ENCODE peak calls at places on chromosome 14, in four cellular contexts. One of them, this sample, is unnamed. For H3K36me3, the result is how much of the 10 kb centered on the place peaks cover.

GRCh38 chr14:20219033-20219432 is 4.5 kb upstream of the OR11H6 start:
- DNase-seq in body of pancreas: no peak
- DNase-seq in aorta: no peak
- DNase-seq in brain microvascular endothelial cell: no peak
- DNase-seq in this sample: no peak

GRCh38 chr14:94423465-94424056 is 29.0 kb downstream of the SERPINA11 start:
- DNase-seq in body of pancreas: peak
- DNase-seq in aorta: peak
- DNase-seq in brain microvascular endothelial cell: peak
- DNase-seq in this sample: peak

GRCh38 chr14:38721822-38722431 is 381.1 kb downstream of the SEC23A start:
- DNase-seq in body of pancreas: peak
- DNase-seq in aorta: peak
- DNase-seq in brain microvascular endothelial cell: peak
- DNase-seq in this sample: peak

GRCh38 chr14:56648508-56649301 is 69.1 kb downstream of the TMEM260 start:
- DNase-seq in body of pancreas: no peak
- DNase-seq in aorta: no peak
- DNase-seq in brain microvascular endothelial cell: no peak
- DNase-seq in this sample: no peak

GRCh38 chr14:95533822-95534221 is 1.0 kb upstream of the GLRX5 start:
- DNase-seq in body of pancreas: no peak
- DNase-seq in aorta: no peak
- DNase-seq in brain microvascular endothelial cell: no peak
- DNase-seq in this sample: no peak

GRCh38 chr14:92729632-92730358 is 18.6 kb downstream of the LGMN start:
- DNase-seq in body of pancreas: no peak
- DNase-seq in aorta: no peak
- DNase-seq in brain microvascular endothelial cell: peak
- DNase-seq in this sample: peak

GRCh38 chr14:52473557-52473956 is 78.7 kb downstream of the TXNDC16 start:
- DNase-seq in body of pancreas: no peak
- DNase-seq in aorta: no peak
- DNase-seq in brain microvascular endothelial cell: no peak
- DNase-seq in this sample: no peak

GRCh38 chr14:59097681-59098080 is 90.8 kb upstream of the DAAM1 start:
- DNase-seq in body of pancreas: no peak
- DNase-seq in aorta: no peak
- DNase-seq in brain microvascular endothelial cell: peak
- DNase-seq in this sample: no peak

GRCh38 chr14:89533136-89533535 is 116.1 kb upstream of the FOXN3 start:
- DNase-seq in body of pancreas: no peak
- DNase-seq in aorta: no peak
- DNase-seq in brain microvascular endothelial cell: no peak
- DNase-seq in this sample: no peak

GRCh38 chr14:50928002-50928635 is 16.2 kb downstream of the PYGL start:
- DNase-seq in body of pancreas: no peak
- DNase-seq in aorta: no peak
- DNase-seq in brain microvascular endothelial cell: no peak
- DNase-seq in this sample: no peak

GRCh38 chr14:68172664-68173063 is 353.1 kb downstream of the RAD51B start:
- DNase-seq in body of pancreas: no peak
- DNase-seq in aorta: no peak
- DNase-seq in brain microvascular endothelial cell: no peak
- DNase-seq in this sample: no peak

GRCh38 chr14:75806247-75806876 is 145.3 kb downstream of the TTLL5 start:
- DNase-seq in body of pancreas: no peak
- DNase-seq in aorta: no peak
- DNase-seq in brain microvascular endothelial cell: no peak
- DNase-seq in this sample: no peak

GRCh38 chr14:30519961-30520360 is 39.0 kb upstream of the G2E3 start:
- DNase-seq in body of pancreas: no peak
- DNase-seq in aorta: no peak
- DNase-seq in brain microvascular endothelial cell: no peak
- DNase-seq in this sample: no peak

GRCh38 chr14:22176930-22177329 is 412.1 kb downstream of the DAD1 start:
- DNase-seq in body of pancreas: no peak
- DNase-seq in aorta: no peak
- DNase-seq in brain microvascular endothelial cell: no peak
- DNase-seq in this sample: no peak

GRCh38 chr14:50532502-50533313 is at the start of gene MAP4K5:
- DNase-seq in body of pancreas: peak
- DNase-seq in aorta: peak
- DNase-seq in brain microvascular endothelial cell: peak
- DNase-seq in this sample: peak

GRCh38 chr14:93269341-93270068 is 62.4 kb downstream of the UBR7 start:
- DNase-seq in body of pancreas: no peak
- DNase-seq in aorta: no peak
- DNase-seq in brain microvascular endothelial cell: peak
- DNase-seq in this sample: no peak

GRCh38 chr14:74706101-74706500 is 6.8 kb downstream of the AREL1 start:
- DNase-seq in body of pancreas: no peak
- DNase-seq in aorta: no peak
- DNase-seq in brain microvascular endothelial cell: no peak
- DNase-seq in this sample: no peak

GRCh38 chr14:87935895-87936294 is 57.1 kb downstream of the GALC start:
- DNase-seq in body of pancreas: no peak
- DNase-seq in aorta: no peak
- DNase-seq in brain microvascular endothelial cell: no peak
- DNase-seq in this sample: no peak

GRCh38 chr14:71372411-71372838 is 465.2 kb downstream of the PCNX1 start:
- DNase-seq in body of pancreas: no peak
- DNase-seq in aorta: no peak
- DNase-seq in brain microvascular endothelial cell: no peak
- DNase-seq in this sample: no peak

GRCh38 chr14:50092006-50092555 is 24.3 kb downstream of the VCPKMT start:
- DNase-seq in body of pancreas: no peak
- DNase-seq in aorta: no peak
- DNase-seq in brain microvascular endothelial cell: no peak
- DNase-seq in this sample: no peak

GRCh38 chr14:104968541-104969401 is 9.4 kb downstream of the AHNAK2 start:
- DNase-seq in body of pancreas: no peak
- DNase-seq in aorta: no peak
- DNase-seq in brain microvascular endothelial cell: no peak
- DNase-seq in this sample: no peak
- H3K4me3 ChIP-seq in body of pancreas: no peak
- H3K4me3 ChIP-seq in aorta: no peak
- H3K4me3 ChIP-seq in brain microvascular endothelial cell: no peak
- H3K4me3 ChIP-seq in this sample: no peak

GRCh38 chr14:105431256-105431655 is 11.6 kb downstream of the MTA1 start:
- DNase-seq in body of pancreas: no peak
- DNase-seq in aorta: no peak
- DNase-seq in brain microvascular endothelial cell: no peak
- DNase-seq in this sample: no peak
- H3K36me3 ChIP-seq in body of pancreas: under half
- H3K36me3 ChIP-seq in aorta: under half
- H3K36me3 ChIP-seq in brain microvascular endothelial cell: under half
- H3K36me3 ChIP-seq in this sample: half or more

GRCh38 chr14:90698379-90698869 is 117.8 kb downstream of the TTC7B start:
- DNase-seq in body of pancreas: peak
- DNase-seq in aorta: no peak
- DNase-seq in brain microvascular endothelial cell: no peak
- DNase-seq in this sample: peak

GRCh38 chr14:90697146-90697545 is 119.1 kb downstream of the TTC7B start:
- DNase-seq in body of pancreas: no peak
- DNase-seq in aorta: no peak
- DNase-seq in brain microvascular endothelial cell: no peak
- DNase-seq in this sample: no peak

GRCh38 chr14:90697577-90698206 is 118.5 kb downstream of the TTC7B start:
- DNase-seq in body of pancreas: peak
- DNase-seq in aorta: peak
- DNase-seq in brain microvascular endothelial cell: peak
- DNase-seq in this sample: peak

GRCh38 chr14:90695997-90696681 is 120.1 kb downstream of the TTC7B start:
- DNase-seq in body of pancreas: no peak
- DNase-seq in aorta: no peak
- DNase-seq in brain microvascular endothelial cell: no peak
- DNase-seq in this sample: peak

GRCh38 chr14:90696728-90697127 is 119.5 kb downstream of the TTC7B start:
- DNase-seq in body of pancreas: no peak
- DNase-seq in aorta: no peak
- DNase-seq in brain microvascular endothelial cell: no peak
- DNase-seq in this sample: no peak
- H3K27ac ChIP-seq in body of pancreas: no peak
- H3K27ac ChIP-seq in aorta: no peak
- H3K27ac ChIP-seq in brain microvascular endothelial cell: no peak
- H3K27ac ChIP-seq in this sample: no peak

DNA sequence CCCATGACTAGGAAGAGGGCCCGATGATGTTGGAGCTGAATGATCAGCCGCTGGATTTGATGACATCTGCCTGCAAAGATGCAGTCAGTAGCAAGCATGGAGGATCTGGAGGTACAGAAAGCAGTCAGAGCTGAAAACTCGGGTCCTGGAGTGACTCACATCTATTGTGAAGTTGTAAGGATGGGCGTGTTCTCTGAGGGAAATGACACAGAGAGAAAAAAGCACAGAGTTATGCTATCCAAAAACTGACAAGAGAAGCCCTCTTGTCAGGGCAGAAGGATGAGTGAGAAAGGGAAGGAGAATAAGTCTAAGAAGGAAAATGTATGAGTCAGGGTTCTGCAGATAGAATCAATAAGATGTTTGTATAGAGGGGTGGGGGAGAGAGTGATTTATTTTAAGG is 380.4 kb upstream of the CCDC196 start:
- DNase-seq in body of pancreas: no peak
- DNase-seq in aorta: no peak
- DNase-seq in brain microvascular endothelial cell: peak
- DNase-seq in this sample: no peak
- H3K4me3 ChIP-seq in body of pancreas: no peak
- H3K4me3 ChIP-seq in aorta: no peak
- H3K4me3 ChIP-seq in brain microvascular endothelial cell: no peak
- H3K4me3 ChIP-seq in this sample: no peak

GRCh38 chr14:103707329-103708263 is 7.7 kb downstream of the XRCC3 start:
- DNase-seq in body of pancreas: no peak
- DNase-seq in aorta: peak
- DNase-seq in brain microvascular endothelial cell: no peak
- DNase-seq in this sample: no peak
- H3K36me3 ChIP-seq in body of pancreas: under half
- H3K36me3 ChIP-seq in aorta: under half
- H3K36me3 ChIP-seq in brain microvascular endothelial cell: under half
- H3K36me3 ChIP-seq in this sample: under half

GRCh38 chr14:102095231-102095870 is 8.5 kb upstream of the HSP90AA1 start:
- DNase-seq in body of pancreas: no peak
- DNase-seq in aorta: no peak
- DNase-seq in brain microvascular endothelial cell: peak
- DNase-seq in this sample: no peak
- H3K27ac ChIP-seq in body of pancreas: no peak
- H3K27ac ChIP-seq in aorta: no peak
- H3K27ac ChIP-seq in brain microvascular endothelial cell: no peak
- H3K27ac ChIP-seq in this sample: no peak

GRCh38 chr14:106848330-106849121 is 1322.1 kb downstream of the TMEM121 start:
- DNase-seq in body of pancreas: peak
- DNase-seq in aorta: no peak
- DNase-seq in brain microvascular endothelial cell: no peak
- DNase-seq in this sample: peak
- H3K4me3 ChIP-seq in body of pancreas: no peak
- H3K4me3 ChIP-seq in aorta: no peak
- H3K4me3 ChIP-seq in brain microvascular endothelial cell: no peak
- H3K4me3 ChIP-seq in this sample: no peak

DNA sequence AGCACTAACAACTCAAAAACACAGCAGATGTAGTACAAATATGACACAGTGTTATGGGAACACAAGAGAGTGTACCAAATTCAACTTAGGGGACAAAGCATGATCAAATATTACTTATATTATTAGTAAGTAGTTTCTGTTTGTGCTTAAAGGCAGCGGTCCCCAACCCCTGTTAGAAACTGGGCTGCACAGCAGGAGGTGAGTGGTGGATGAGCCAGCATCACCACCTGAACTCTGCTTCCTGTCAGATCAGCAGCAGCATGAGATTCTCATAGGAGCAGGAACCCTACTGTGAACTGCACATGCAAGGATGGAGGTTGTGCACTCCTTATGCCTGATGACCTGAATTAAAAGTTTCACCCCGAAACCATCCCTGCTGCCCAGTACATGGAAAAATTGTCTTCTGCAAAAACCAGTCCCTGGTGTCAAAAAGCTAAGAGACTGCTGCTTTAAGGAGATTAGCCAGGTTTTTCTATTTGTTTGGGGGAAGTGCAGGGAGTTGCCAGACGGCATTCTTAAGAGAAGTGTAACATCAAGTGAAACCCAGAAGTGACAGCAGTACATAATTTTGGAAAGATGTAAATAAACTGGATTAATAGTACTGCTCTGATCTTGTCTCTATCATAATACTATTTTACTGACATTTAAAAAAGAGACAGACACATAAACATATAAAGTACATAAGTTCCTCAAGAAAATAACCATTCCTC is 26.7 kb downstream of the GTF2A1 start:
- DNase-seq in body of pancreas: no peak
- DNase-seq in aorta: no peak
- DNase-seq in brain microvascular endothelial cell: no peak
- DNase-seq in this sample: no peak
- H3K36me3 ChIP-seq in body of pancreas: under half
- H3K36me3 ChIP-seq in aorta: under half
- H3K36me3 ChIP-seq in brain microvascular endothelial cell: under half
- H3K36me3 ChIP-seq in this sample: under half

GRCh38 chr14:99035268-99035667 is 236.7 kb downstream of the BCL11B start:
- DNase-seq in body of pancreas: no peak
- DNase-seq in aorta: no peak
- DNase-seq in brain microvascular endothelial cell: no peak
- DNase-seq in this sample: peak

GRCh38 chr14:99034711-99035171 is 237.3 kb downstream of the BCL11B start:
- DNase-seq in body of pancreas: no peak
- DNase-seq in aorta: no peak
- DNase-seq in brain microvascular endothelial cell: no peak
- DNase-seq in this sample: no peak

GRCh38 chr14:99037777-99038176 is 234.2 kb downstream of the BCL11B start:
- DNase-seq in body of pancreas: no peak
- DNase-seq in aorta: no peak
- DNase-seq in brain microvascular endothelial cell: no peak
- DNase-seq in this sample: no peak

GRCh38 chr14:99036594-99037293 is 235.3 kb downstream of the BCL11B start:
- DNase-seq in body of pancreas: no peak
- DNase-seq in aorta: no peak
- DNase-seq in brain microvascular endothelial cell: no peak
- DNase-seq in this sample: no peak

GRCh38 chr14:99035712-99036593 is 236.0 kb downstream of the BCL11B start:
- DNase-seq in body of pancreas: peak
- DNase-seq in aorta: peak
- DNase-seq in brain microvascular endothelial cell: peak
- DNase-seq in this sample: peak
- H3K27ac ChIP-seq in body of pancreas: peak
- H3K27ac ChIP-seq in aorta: peak
- H3K27ac ChIP-seq in brain microvascular endothelial cell: peak
- H3K27ac ChIP-seq in this sample: peak